ENCODE peak calls at places on chromosomes 16 and 17, in nine cellular contexts. One of them, this sample, is unnamed.

GRCh38 chr16:81645303-81645702 is 133.8 kb upstream of the PLCG2 start:
- DNase-seq in small intestine: no peak
- DNase-seq in hypothalamus: peak
- DNase-seq in T-helper 1 cell: no peak
- DNase-seq in neural progenitor cell: peak
- DNase-seq in EL: peak
- DNase-seq in T-cell: no peak
- DNase-seq in psoas muscle: no peak
- DNase-seq in MV-4-11: no peak
- DNase-seq in this sample: no peak

GRCh38 chr17:74464730-74465377 is 1.6 kb upstream of the CD300A start:
- DNase-seq in small intestine: no peak
- DNase-seq in hypothalamus: no peak
- DNase-seq in T-helper 1 cell: no peak
- DNase-seq in neural progenitor cell: no peak
- DNase-seq in EL: no peak
- DNase-seq in T-cell: no peak
- DNase-seq in psoas muscle: no peak
- DNase-seq in MV-4-11: no peak
- DNase-seq in this sample: no peak

GRCh38 chr17:2137342-2138098 is 82.6 kb downstream of the HIC1 start:
- DNase-seq in small intestine: no peak
- DNase-seq in hypothalamus: no peak
- DNase-seq in T-helper 1 cell: no peak
- DNase-seq in neural progenitor cell: peak
- DNase-seq in EL: peak
- DNase-seq in T-cell: no peak
- DNase-seq in psoas muscle: no peak
- DNase-seq in MV-4-11: peak
- DNase-seq in this sample: no peak

GRCh38 chr16:50185005-50185505 is 31.9 kb downstream of the TENT4B start:
- DNase-seq in small intestine: peak
- DNase-seq in hypothalamus: no peak
- DNase-seq in T-helper 1 cell: no peak
- DNase-seq in neural progenitor cell: no peak
- DNase-seq in EL: peak
- DNase-seq in T-cell: no peak
- DNase-seq in psoas muscle: no peak
- DNase-seq in MV-4-11: no peak
- DNase-seq in this sample: no peak

GRCh38 chr16:57709663-57710062 is 15.1 kb downstream of the DRC7 start:
- DNase-seq in small intestine: no peak
- DNase-seq in hypothalamus: no peak
- DNase-seq in T-helper 1 cell: no peak
- DNase-seq in neural progenitor cell: no peak
- DNase-seq in EL: no peak
- DNase-seq in T-cell: no peak
- DNase-seq in psoas muscle: no peak
- DNase-seq in MV-4-11: no peak
- DNase-seq in this sample: no peak

GRCh38 chr17:7293821-7294613 is 422 bp downstream of the YBX2 start:
- DNase-seq in small intestine: peak
- DNase-seq in hypothalamus: no peak
- DNase-seq in T-helper 1 cell: no peak
- DNase-seq in neural progenitor cell: peak
- DNase-seq in EL: no peak
- DNase-seq in T-cell: no peak
- DNase-seq in psoas muscle: no peak
- DNase-seq in MV-4-11: no peak
- DNase-seq in this sample: no peak

GRCh38 chr17:41895617-41896016 is 23.1 kb downstream of the ACLY start:
- DNase-seq in small intestine: no peak
- DNase-seq in hypothalamus: no peak
- DNase-seq in T-helper 1 cell: no peak
- DNase-seq in neural progenitor cell: no peak
- DNase-seq in EL: no peak
- DNase-seq in T-cell: no peak
- DNase-seq in psoas muscle: peak
- DNase-seq in MV-4-11: no peak
- DNase-seq in this sample: no peak

GRCh38 chr16:66484453-66485213 is 57.5 kb downstream of the BEAN1 start:
- DNase-seq in small intestine: no peak
- DNase-seq in hypothalamus: no peak
- DNase-seq in T-helper 1 cell: no peak
- DNase-seq in neural progenitor cell: no peak
- DNase-seq in EL: no peak
- DNase-seq in T-cell: no peak
- DNase-seq in psoas muscle: no peak
- DNase-seq in MV-4-11: no peak
- DNase-seq in this sample: no peak

GRCh38 chr17:62064029-62064790 is 868 bp downstream of the MED13 start:
- DNase-seq in small intestine: peak
- DNase-seq in hypothalamus: no peak
- DNase-seq in T-helper 1 cell: no peak
- DNase-seq in neural progenitor cell: no peak
- DNase-seq in EL: peak
- DNase-seq in T-cell: no peak
- DNase-seq in psoas muscle: no peak
- DNase-seq in MV-4-11: no peak
- DNase-seq in this sample: no peak

GRCh38 chr17:4499431-4500187 is 928 bp downstream of the SPNS2 start:
- DNase-seq in small intestine: peak
- DNase-seq in hypothalamus: peak
- DNase-seq in T-helper 1 cell: no peak
- DNase-seq in neural progenitor cell: peak
- DNase-seq in EL: no peak
- DNase-seq in T-cell: peak
- DNase-seq in psoas muscle: no peak
- DNase-seq in MV-4-11: peak
- DNase-seq in this sample: no peak

GRCh38 chr16:55421225-55421624 is 57.8 kb upstream of the MMP2 start:
- DNase-seq in small intestine: no peak
- DNase-seq in hypothalamus: no peak
- DNase-seq in T-helper 1 cell: no peak
- DNase-seq in neural progenitor cell: no peak
- DNase-seq in EL: no peak
- DNase-seq in T-cell: no peak
- DNase-seq in psoas muscle: no peak
- DNase-seq in MV-4-11: no peak
- DNase-seq in this sample: no peak

GRCh38 chr17:41784207-41784744 is 2.2 kb downstream of the JUP start:
- DNase-seq in small intestine: peak
- DNase-seq in hypothalamus: no peak
- DNase-seq in T-helper 1 cell: no peak
- DNase-seq in neural progenitor cell: peak
- DNase-seq in EL: peak
- DNase-seq in T-cell: no peak
- DNase-seq in psoas muscle: peak
- DNase-seq in MV-4-11: peak
- DNase-seq in this sample: no peak

GRCh38 chr16:2526135-2526534 is 5.1 kb downstream of the CEMP1 start:
- DNase-seq in small intestine: no peak
- DNase-seq in hypothalamus: no peak
- DNase-seq in T-helper 1 cell: no peak
- DNase-seq in neural progenitor cell: no peak
- DNase-seq in EL: no peak
- DNase-seq in T-cell: no peak
- DNase-seq in psoas muscle: no peak
- DNase-seq in MV-4-11: no peak
- DNase-seq in this sample: no peak

GRCh38 chr17:17892009-17892408 is 55.2 kb upstream of the SREBF1 start:
- DNase-seq in small intestine: no peak
- DNase-seq in hypothalamus: no peak
- DNase-seq in T-helper 1 cell: no peak
- DNase-seq in neural progenitor cell: no peak
- DNase-seq in EL: no peak
- DNase-seq in T-cell: no peak
- DNase-seq in psoas muscle: no peak
- DNase-seq in MV-4-11: no peak
- DNase-seq in this sample: no peak

GRCh38 chr17:14622622-14623101 is 321.8 kb downstream of the HS3ST3B1 start:
- DNase-seq in small intestine: no peak
- DNase-seq in hypothalamus: no peak
- DNase-seq in T-helper 1 cell: no peak
- DNase-seq in neural progenitor cell: no peak
- DNase-seq in EL: peak
- DNase-seq in T-cell: no peak
- DNase-seq in psoas muscle: no peak
- DNase-seq in MV-4-11: no peak
- DNase-seq in this sample: no peak

GRCh38 chr17:48160177-48160967 is 52.8 kb downstream of the SNX11 start:
- DNase-seq in small intestine: peak
- DNase-seq in hypothalamus: no peak
- DNase-seq in T-helper 1 cell: no peak
- DNase-seq in neural progenitor cell: no peak
- DNase-seq in EL: no peak
- DNase-seq in T-cell: no peak
- DNase-seq in psoas muscle: no peak
- DNase-seq in MV-4-11: no peak
- DNase-seq in this sample: no peak

GRCh38 chr17:32355649-32356377 is 5.9 kb downstream of the ZNF207 start:
- DNase-seq in small intestine: no peak
- DNase-seq in hypothalamus: no peak
- DNase-seq in T-helper 1 cell: no peak
- DNase-seq in neural progenitor cell: no peak
- DNase-seq in EL: no peak
- DNase-seq in T-cell: no peak
- DNase-seq in psoas muscle: no peak
- DNase-seq in MV-4-11: no peak
- DNase-seq in this sample: no peak

GRCh38 chr16:66045626-66046025 is 320.9 kb upstream of the CDH5 start:
- DNase-seq in small intestine: no peak
- DNase-seq in hypothalamus: no peak
- DNase-seq in T-helper 1 cell: no peak
- DNase-seq in neural progenitor cell: no peak
- DNase-seq in EL: peak
- DNase-seq in T-cell: no peak
- DNase-seq in psoas muscle: no peak
- DNase-seq in MV-4-11: no peak
- DNase-seq in this sample: no peak

GRCh38 chr16:58196898-58197313 is 1.0 kb downstream of the CSNK2A2 start:
- DNase-seq in small intestine: no peak
- DNase-seq in hypothalamus: no peak
- DNase-seq in T-helper 1 cell: no peak
- DNase-seq in neural progenitor cell: peak
- DNase-seq in EL: peak
- DNase-seq in T-cell: no peak
- DNase-seq in psoas muscle: no peak
- DNase-seq in MV-4-11: no peak
- DNase-seq in this sample: no peak

GRCh38 chr17:42804918-42805367 is 6.3 kb downstream of the CNTD1 start:
- DNase-seq in small intestine: peak
- DNase-seq in hypothalamus: no peak
- DNase-seq in T-helper 1 cell: no peak
- DNase-seq in neural progenitor cell: no peak
- DNase-seq in EL: no peak
- DNase-seq in T-cell: no peak
- DNase-seq in psoas muscle: no peak
- DNase-seq in MV-4-11: no peak
- DNase-seq in this sample: no peak

GRCh38 chr17:78341559-78342437 is 18.1 kb downstream of the SOCS3 start:
- DNase-seq in small intestine: peak
- DNase-seq in hypothalamus: peak
- DNase-seq in T-helper 1 cell: no peak
- DNase-seq in neural progenitor cell: peak
- DNase-seq in EL: peak
- DNase-seq in T-cell: no peak
- DNase-seq in psoas muscle: peak
- DNase-seq in MV-4-11: no peak
- DNase-seq in this sample: no peak

GRCh38 chr16:75351183-75351582 is 82.1 kb downstream of the CFDP1 start:
- DNase-seq in small intestine: no peak
- DNase-seq in hypothalamus: no peak
- DNase-seq in T-helper 1 cell: no peak
- DNase-seq in neural progenitor cell: no peak
- DNase-seq in EL: peak
- DNase-seq in T-cell: no peak
- DNase-seq in psoas muscle: no peak
- DNase-seq in MV-4-11: no peak
- DNase-seq in this sample: no peak

GRCh38 chr17:80694085-80694991 is 149.7 kb downstream of the RPTOR start:
- DNase-seq in small intestine: no peak
- DNase-seq in hypothalamus: no peak
- DNase-seq in T-helper 1 cell: no peak
- DNase-seq in neural progenitor cell: no peak
- DNase-seq in EL: no peak
- DNase-seq in T-cell: no peak
- DNase-seq in psoas muscle: no peak
- DNase-seq in MV-4-11: no peak
- DNase-seq in this sample: no peak

GRCh38 chr17:48883171-48883570 is 9.4 kb upstream of the ATP5MC1 start:
- DNase-seq in small intestine: no peak
- DNase-seq in hypothalamus: no peak
- DNase-seq in T-helper 1 cell: no peak
- DNase-seq in neural progenitor cell: no peak
- DNase-seq in EL: no peak
- DNase-seq in T-cell: no peak
- DNase-seq in psoas muscle: no peak
- DNase-seq in MV-4-11: peak
- DNase-seq in this sample: no peak

GRCh38 chr16:30721606-30722005 is 22.6 kb downstream of the SRCAP start:
- DNase-seq in small intestine: no peak
- DNase-seq in hypothalamus: no peak
- DNase-seq in T-helper 1 cell: no peak
- DNase-seq in neural progenitor cell: no peak
- DNase-seq in EL: no peak
- DNase-seq in T-cell: no peak
- DNase-seq in psoas muscle: no peak
- DNase-seq in MV-4-11: no peak
- DNase-seq in this sample: no peak

GRCh38 chr17:73139296-73139695 is 25.5 kb upstream of the SSTR2 start:
- DNase-seq in small intestine: no peak
- DNase-seq in hypothalamus: no peak
- DNase-seq in T-helper 1 cell: no peak
- DNase-seq in neural progenitor cell: no peak
- DNase-seq in EL: no peak
- DNase-seq in T-cell: no peak
- DNase-seq in psoas muscle: no peak
- DNase-seq in MV-4-11: no peak
- DNase-seq in this sample: no peak

GRCh38 chr17:71765437-71765836 is 355.4 kb upstream of the SOX9 start:
- DNase-seq in small intestine: peak
- DNase-seq in hypothalamus: no peak
- DNase-seq in T-helper 1 cell: no peak
- DNase-seq in neural progenitor cell: no peak
- DNase-seq in EL: peak
- DNase-seq in T-cell: no peak
- DNase-seq in psoas muscle: no peak
- DNase-seq in MV-4-11: no peak
- DNase-seq in this sample: no peak

GRCh38 chr17:40730974-40731373 is 24.2 kb downstream of the KRT25 start:
- DNase-seq in small intestine: no peak
- DNase-seq in hypothalamus: no peak
- DNase-seq in T-helper 1 cell: no peak
- DNase-seq in neural progenitor cell: no peak
- DNase-seq in EL: no peak
- DNase-seq in T-cell: no peak
- DNase-seq in psoas muscle: no peak
- DNase-seq in MV-4-11: no peak
- DNase-seq in this sample: no peak

GRCh38 chr16:81590714-81591537 is 146.3 kb downstream of the CMIP start:
- DNase-seq in small intestine: peak
- DNase-seq in hypothalamus: no peak
- DNase-seq in T-helper 1 cell: no peak
- DNase-seq in neural progenitor cell: no peak
- DNase-seq in EL: no peak
- DNase-seq in T-cell: no peak
- DNase-seq in psoas muscle: no peak
- DNase-seq in MV-4-11: no peak
- DNase-seq in this sample: no peak

GRCh38 chr17:19579867-19580565 is 46.4 kb downstream of the SLC47A1 start:
- DNase-seq in small intestine: no peak
- DNase-seq in hypothalamus: no peak
- DNase-seq in T-helper 1 cell: no peak
- DNase-seq in neural progenitor cell: peak
- DNase-seq in EL: peak
- DNase-seq in T-cell: no peak
- DNase-seq in psoas muscle: peak
- DNase-seq in MV-4-11: no peak
- DNase-seq in this sample: no peak

GRCh38 chr16:56869513-56870270 is 4.7 kb downstream of the SLC12A3 start:
- DNase-seq in small intestine: no peak
- DNase-seq in hypothalamus: no peak
- DNase-seq in T-helper 1 cell: no peak
- DNase-seq in neural progenitor cell: peak
- DNase-seq in EL: peak
- DNase-seq in T-cell: no peak
- DNase-seq in psoas muscle: no peak
- DNase-seq in MV-4-11: peak
- DNase-seq in this sample: no peak

This sample was measured in esophagus squamous epithelium.